ENCODE peak calls at places on chromosomes 16 and 17, in seven cellular contexts. A is K562, N is A549, R is IMR-90, L is HepG2, S is GM12878, V is H1. M is an unnamed sample.

GRCh38 chr16:56227936-56228335 is 36.6 kb downstream of the GNAO1 start:
- DNase-seq in A (no peak), N (no peak), R (no peak), L (no peak), S (no peak), V (no peak), M (no peak)

GRCh38 chr16:24515186-24515585 is 24.2 kb upstream of the RBBP6 start:
- DNase-seq in A (no peak), N (no peak), R (no peak), L (no peak), S (no peak), V (no peak), M (no peak)

GRCh38 chr16:72455743-72456659 is 284.0 kb upstream of the PMFBP1 start:
- DNase-seq in A (peak), N (no peak), R (no peak), L (peak), S (no peak), V (no peak), M (no peak)

GRCh38 chr16:10729649-10730048 is 14.0 kb upstream of the NUBP1 start:
- DNase-seq in A (no peak), N (peak), R (peak), L (no peak), S (no peak), V (no peak), M (peak)

GRCh38 chr16:87337247-87337646 is 20.1 kb upstream of the C16orf95 start:
- DNase-seq in A (no peak), N (no peak), R (no peak), L (no peak), S (no peak), V (no peak), M (no peak)

GRCh38 chr17:47844230-47844629 is 3.2 kb upstream of the SCRN2 start:
- DNase-seq in A (no peak), N (no peak), R (peak), L (peak), S (no peak), V (no peak), M (no peak)

GRCh38 chr16:75116081-75116910 is at the start of gene LDHD:
- DNase-seq in A (peak), N (peak), R (no peak), L (peak), S (no peak), V (peak), M (peak)

GRCh38 chr16:88424536-88425230 is 28.4 kb upstream of the ZFPM1 start:
- DNase-seq in A (no peak), N (no peak), R (no peak), L (no peak), S (no peak), V (no peak), M (no peak)

GRCh38 chr16:740459-740763 is 386 bp downstream of the CIAO3 start:
- DNase-seq in A (peak), N (no peak), R (no peak), L (no peak), S (no peak), V (no peak), M (no peak)

GRCh38 chr16:59697236-59697635 is 963.1 kb upstream of the GOT2 start:
- DNase-seq in A (no peak), N (no peak), R (no peak), L (no peak), S (no peak), V (no peak), M (no peak)

GRCh38 chr16:20938426-20938825 is 37.9 kb downstream of the LYRM1 start:
- DNase-seq in A (no peak), N (no peak), R (peak), L (no peak), S (no peak), V (no peak), M (no peak)

GRCh38 chr16:85416267-85417109 is 196.6 kb upstream of the GSE1 start:
- DNase-seq in A (peak), N (peak), R (peak), L (peak), S (no peak), V (peak), M (peak)

GRCh38 chr17:50541916-50542688 is 4.9 kb upstream of the SPATA20 start:
- DNase-seq in A (peak), N (peak), R (peak), L (peak), S (no peak), V (peak), M (no peak)

GRCh38 chr17:31418773-31419350 is 27.4 kb downstream of the RAB11FIP4 start:
- DNase-seq in A (no peak), N (no peak), R (no peak), L (no peak), S (no peak), V (no peak), M (no peak)

GRCh38 chr17:81870978-81871386 is at the start of gene ARHGDIA:
- DNase-seq in A (no peak), N (no peak), R (no peak), L (no peak), S (no peak), V (no peak), M (no peak)

GRCh38 chr17:80615311-80615710 is 70.7 kb downstream of the RPTOR start:
- DNase-seq in A (no peak), N (no peak), R (no peak), L (no peak), S (no peak), V (no peak), M (no peak)

GRCh38 chr17:80611831-80612230 is 67.2 kb downstream of the RPTOR start:
- DNase-seq in A (no peak), N (no peak), R (no peak), L (no peak), S (no peak), V (no peak), M (no peak)

GRCh38 chr17:80612997-80613731 is 68.5 kb downstream of the RPTOR start:
- DNase-seq in A (no peak), N (no peak), R (no peak), L (no peak), S (no peak), V (no peak), M (no peak)

GRCh38 chr17:80614320-80614719 is 69.7 kb downstream of the RPTOR start:
- DNase-seq in A (no peak), N (no peak), R (no peak), L (no peak), S (no peak), V (no peak), M (no peak)

DNA sequence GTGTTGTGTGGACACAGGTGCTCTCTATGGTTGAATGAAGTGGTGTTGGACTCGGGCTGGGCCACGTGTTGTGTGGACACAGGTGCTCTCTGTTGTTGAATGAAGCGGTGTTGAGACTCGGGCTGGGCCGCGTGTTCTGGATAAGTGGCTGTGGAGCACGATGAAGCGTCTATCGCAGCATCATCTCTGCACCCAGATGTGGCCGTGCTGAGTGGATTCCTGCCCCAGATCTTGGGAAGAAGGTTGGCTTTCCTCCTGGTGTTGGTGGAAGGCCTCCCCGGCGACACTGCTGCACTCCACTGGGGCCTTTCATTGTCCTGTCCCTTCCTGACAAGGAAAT is 69.1 kb downstream of the RPTOR start:
- DNase-seq in A (no peak), N (no peak), R (no peak), L (no peak), S (no peak), V (no peak), M (no peak)
- TF ChIP-seq RAD21 in A (no peak), N (no peak), R (no peak), L (no peak), S (no peak), V (no peak), M (no peak)

DNA sequence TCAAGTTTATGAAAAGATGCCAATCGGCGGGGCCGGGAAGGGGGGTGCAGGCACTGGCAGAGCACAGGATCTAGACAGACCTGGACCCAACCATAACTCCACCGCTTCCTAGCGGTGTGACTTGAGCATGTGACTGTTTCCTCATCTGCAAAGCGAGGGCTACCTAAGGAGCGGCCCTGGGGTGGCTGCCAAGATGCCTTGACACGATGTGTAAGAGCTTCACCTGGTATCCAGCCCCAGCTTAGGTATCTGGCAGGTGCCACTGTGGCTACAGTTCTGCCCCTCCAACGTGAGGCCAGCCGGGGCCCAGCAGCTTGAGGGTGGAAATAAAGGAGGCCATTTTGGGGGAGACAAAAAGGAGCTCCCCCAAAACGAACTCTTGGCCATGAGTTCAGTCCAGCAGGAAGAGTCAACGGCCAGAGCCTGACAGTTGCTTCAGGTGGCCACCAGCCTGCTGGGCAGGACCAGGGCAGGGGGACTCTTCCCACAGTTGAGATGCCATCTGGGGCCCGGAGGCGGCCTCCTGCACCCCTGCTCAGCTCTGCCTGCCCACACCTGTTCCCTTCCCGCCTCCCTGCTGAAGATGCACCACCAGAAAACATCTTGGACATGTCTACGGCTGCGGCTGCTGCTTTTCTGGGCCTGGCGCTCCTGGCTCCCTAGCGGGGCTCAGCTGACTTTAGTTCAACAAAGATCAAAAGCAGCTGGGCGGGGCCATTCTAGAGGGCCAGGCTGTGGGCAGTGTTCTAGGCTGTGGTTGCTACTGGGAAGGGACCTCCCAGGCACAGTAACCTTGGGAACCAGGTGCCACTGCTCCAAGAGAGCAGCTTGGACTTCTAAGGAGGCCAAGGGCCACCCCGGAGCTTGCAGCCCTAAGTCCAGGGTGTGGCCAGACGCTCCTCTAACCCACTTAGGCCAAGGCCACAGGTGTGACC is 3.4 kb upstream of the MTSS2 start:
- DNase-seq in A (no peak), N (no peak), R (no peak), L (peak), S (no peak), V (no peak), M (no peak)
- TF ChIP-seq CEBPB in A (no peak), N (no peak), R (no peak), L (no peak), S (no peak), V (no peak), M (no peak)

DNA sequence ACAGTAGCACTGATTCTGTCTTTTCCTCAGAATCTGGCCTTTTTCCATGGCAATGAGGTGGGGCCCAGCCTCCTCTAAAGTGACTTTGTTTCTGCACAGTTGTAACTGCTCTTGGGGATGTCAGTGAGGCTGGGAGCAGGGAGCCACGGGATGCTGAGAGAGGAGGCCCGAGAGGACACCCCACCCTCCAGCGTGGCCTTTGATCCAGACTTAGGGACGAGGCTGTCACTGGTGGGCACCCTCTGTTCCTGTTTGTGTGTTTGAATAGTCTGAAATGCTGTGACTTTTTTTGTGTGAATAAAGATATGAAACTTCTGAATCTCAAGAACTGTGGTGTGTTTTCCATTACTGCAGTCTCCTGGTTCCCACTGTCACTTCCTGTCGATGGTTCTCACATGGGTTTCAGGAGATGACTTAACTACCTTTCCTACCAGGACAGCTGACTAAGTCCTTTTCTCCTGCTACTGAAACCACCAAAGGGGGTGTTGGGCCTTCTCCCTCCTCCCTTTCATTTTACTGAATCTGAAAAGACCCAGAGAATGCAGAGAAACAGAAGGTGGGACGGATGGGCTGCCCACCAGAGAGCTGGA is 18.6 kb downstream of the KCTD2 start:
- DNase-seq in A (no peak), N (no peak), R (no peak), L (no peak), S (no peak), V (no peak), M (no peak)
- H3K27ac ChIP-seq in A (peak), N (no peak), R (no peak), L (no peak), S (peak), V (no peak), M (no peak)

DNA sequence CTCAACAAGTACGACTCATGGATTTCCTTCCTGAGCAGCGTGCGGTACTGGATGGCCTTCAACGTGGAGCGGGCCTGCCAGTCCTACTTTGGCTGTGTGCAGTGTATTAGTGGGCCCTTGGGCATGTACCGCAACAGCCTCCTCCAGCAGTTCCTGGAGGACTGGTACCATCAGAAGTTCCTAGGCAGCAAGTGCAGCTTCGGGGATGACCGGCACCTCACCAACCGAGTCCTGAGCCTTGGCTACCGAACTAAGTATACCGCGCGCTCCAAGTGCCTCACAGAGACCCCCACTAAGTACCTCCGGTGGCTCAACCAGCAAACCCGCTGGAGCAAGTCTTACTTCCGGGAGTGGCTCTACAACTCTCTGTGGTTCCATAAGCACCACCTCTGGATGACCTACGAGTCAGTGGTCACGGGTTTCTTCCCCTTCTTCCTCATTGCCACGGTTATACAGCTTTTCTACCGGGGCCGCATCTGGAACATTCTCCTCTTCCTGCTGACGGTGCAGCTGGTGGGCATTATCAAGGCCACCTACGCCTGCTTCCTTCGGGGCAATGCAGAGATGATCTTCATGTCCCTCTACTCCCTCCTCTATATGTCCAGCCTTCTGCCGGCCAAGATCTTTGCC is 9.0 kb downstream of the HAS3 start:
- DNase-seq in A (no peak), N (no peak), R (no peak), L (no peak), S (no peak), V (no peak), M (no peak)
- TF ChIP-seq RAD21 in A (no peak), N (no peak), R (no peak), L (no peak), S (no peak), V (no peak), M (no peak)